ENCODE peak calls at places on chromosome 14, in four cellular contexts. C is PC-9, Z is upper lobe of left lung, O is H9. K is an unnamed sample.

GRCh38 chr14:99317231-99318090 is 45.5 kb upstream of the BCL11B start:
- DNase-seq in O (no peak), C (no peak), Z (no peak), K (no peak)

GRCh38 chr14:56528927-56529326 is 50.7 kb upstream of the TMEM260 start:
- DNase-seq in Z (no peak), C (no peak), O (no peak), K (no peak)

GRCh38 chr14:66117600-66117999 is 368.6 kb upstream of the CCDC196 start:
- DNase-seq in C (peak; percentile 83), O (no peak), Z (no peak), K (no peak)

GRCh38 chr14:20428802-20429201 is 7.2 kb downstream of the KLHL33 start:
- DNase-seq in C (no peak), Z (no peak), O (no peak), K (no peak)

GRCh38 chr14:23399591-23399990 is 8.5 kb downstream of the MYH6 start:
- DNase-seq in Z (no peak), O (no peak), C (no peak), K (no peak)

GRCh38 chr14:75381642-75382041 is 46.2 kb upstream of the JDP2 start:
- DNase-seq in Z (no peak), C (no peak), O (no peak), K (no peak)

GRCh38 chr14:73753043-73753886 is 39.1 kb upstream of the PNMA1 start:
- DNase-seq in C (no peak), O (peak; percentile 27), Z (peak; percentile 70), K (no peak)

GRCh38 chr14:75769047-75769685 is 108.1 kb downstream of the TTLL5 start:
- DNase-seq in Z (no peak), C (no peak), O (no peak), K (no peak)

GRCh38 chr14:53915364-53916014 is 41.1 kb downstream of the BMP4 start:
- DNase-seq in C (no peak), O (no peak), Z (no peak), K (no peak)

GRCh38 chr14:54722791-54723432 is 156.0 kb downstream of the SAMD4A start:
- DNase-seq in O (no peak), C (no peak), Z (no peak), K (no peak)

GRCh38 chr14:103543140-103543539 is 14.1 kb downstream of the TRMT61A start:
- DNase-seq in O (no peak), Z (no peak), C (peak; percentile 63), K (no peak)

GRCh38 chr14:71399057-71399487 is 491.8 kb downstream of the PCNX1 start:
- DNase-seq in O (no peak), Z (no peak), C (no peak), K (no peak)

GRCh38 chr14:23095196-23096108 is at the start of gene C14orf119:
- DNase-seq in C (peak; percentile 96), Z (peak; percentile 99), O (peak; percentile 99), K (peak; percentile 77)

GRCh38 chr14:34018564-34019244 is 67.8 kb upstream of the EGLN3 start:
- DNase-seq in Z (no peak), O (no peak), C (no peak), K (no peak)

GRCh38 chr14:22002860-22003284 is 329.3 kb upstream of the OR4E1 start:
- DNase-seq in Z (no peak), O (peak; percentile 69), C (no peak), K (no peak)
- TF ChIP-seq CTCF in Z (peak; percentile 21), O (peak; percentile 92), C (peak; percentile 45), K (no peak)

GRCh38 chr14:102086972-102087761 is at the start of gene HSP90AA1:
- DNase-seq in O (peak; percentile 90), C (peak; percentile 88), Z (peak; percentile 91), K (peak; percentile 95)
- TF ChIP-seq CTCF in O (no peak), C (peak; percentile 28), Z (no peak), K (no peak)

DNA sequence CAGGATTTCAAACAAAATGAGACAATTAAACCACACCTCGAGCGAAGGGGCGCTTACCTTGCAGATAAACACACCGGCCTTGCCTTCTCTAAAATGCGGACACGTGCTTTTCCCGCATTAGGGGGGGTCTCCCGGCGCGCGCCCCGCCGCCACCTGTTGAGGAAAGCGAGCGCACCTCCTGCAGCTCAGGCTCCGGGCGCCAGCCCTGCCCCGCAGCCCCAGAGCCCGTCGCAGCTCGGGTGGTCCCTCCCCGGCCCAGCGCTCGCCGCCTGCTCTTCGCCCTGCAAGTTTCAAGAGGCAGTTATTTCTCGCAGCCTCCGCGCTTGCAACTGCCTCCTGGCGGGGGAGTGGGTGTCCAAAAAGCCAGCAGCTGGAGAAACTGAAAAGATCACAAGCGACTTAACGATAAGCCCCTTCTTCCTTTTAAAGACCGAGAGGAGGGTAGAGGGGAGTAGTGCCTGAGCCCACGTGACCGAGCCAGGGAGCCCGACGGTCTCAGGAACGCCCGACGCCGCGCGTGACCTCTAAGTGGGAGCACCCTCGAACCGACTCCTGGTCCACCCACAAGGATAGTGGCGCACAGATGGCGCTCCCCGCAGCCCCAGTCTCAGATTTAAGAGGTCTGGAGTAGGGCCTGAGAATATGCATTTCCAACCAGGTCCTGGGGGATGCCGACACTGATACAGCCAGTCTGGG is at the start of gene ESR2:
- DNase-seq in Z (peak; percentile 44), C (no peak), O (peak; percentile 56), K (peak; percentile 60)
- TF ChIP-seq CTCF in Z (no peak), C (no peak), O (peak; percentile 28), K (no peak)

GRCh38 chr14:50058112-50058511 is 58.3 kb downstream of the VCPKMT start:
- DNase-seq in O (no peak), Z (no peak), C (no peak), K (no peak)

GRCh38 chr14:50056457-50056856 is 59.9 kb downstream of the VCPKMT start:
- DNase-seq in O (no peak), Z (no peak), C (no peak), K (no peak)

GRCh38 chr14:50053935-50054334 is 62.4 kb downstream of the VCPKMT start:
- DNase-seq in O (no peak), Z (no peak), C (no peak), K (no peak)

GRCh38 chr14:50057331-50057730 is 59.0 kb downstream of the VCPKMT start:
- DNase-seq in C (no peak), Z (no peak), O (no peak), K (no peak)

DNA sequence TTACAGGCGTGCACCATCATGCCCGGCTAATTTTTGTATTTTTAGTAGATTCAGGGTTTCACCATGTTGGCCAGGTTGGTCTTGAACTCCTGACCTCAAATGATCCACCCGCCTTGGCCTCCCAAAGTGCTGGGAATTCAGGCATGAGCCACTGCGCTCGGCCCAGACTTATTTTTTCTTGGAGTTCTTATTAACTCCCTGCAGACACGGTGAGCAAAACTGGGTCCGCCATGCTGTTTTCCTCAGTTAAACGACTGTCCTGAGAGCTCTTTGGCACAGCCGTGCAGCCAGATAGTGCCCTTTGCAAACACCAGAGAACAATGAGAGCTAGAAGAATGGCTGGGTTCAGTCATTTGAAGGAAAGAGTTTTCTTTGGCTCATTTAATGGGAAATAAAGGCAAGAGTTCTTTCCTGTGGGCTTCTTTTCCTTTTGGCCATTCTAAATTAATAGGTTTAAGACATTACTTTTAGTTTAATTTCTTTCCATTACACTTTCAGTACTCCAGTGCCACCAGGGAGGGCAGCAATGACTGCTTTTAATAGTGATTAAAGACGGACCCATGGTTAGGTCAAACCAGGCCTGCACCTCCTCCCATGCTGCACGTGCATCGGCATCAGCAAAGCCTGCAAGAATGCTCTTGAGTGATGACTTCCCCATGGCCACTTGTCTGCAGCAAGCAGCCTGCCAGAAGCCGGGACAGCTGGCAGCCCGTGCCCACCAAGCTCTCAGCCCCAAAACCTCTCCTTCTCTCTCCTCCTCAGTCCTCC is 60.7 kb downstream of the VCPKMT start:
- DNase-seq in C (no peak), O (no peak), Z (no peak), K (no peak)
- TF ChIP-seq CTCF in C (no peak), O (peak; percentile 34), Z (no peak), K (no peak)

GRCh38 chr14:85483037-85483436 is 46.9 kb upstream of the FLRT2 start:
- DNase-seq in O (no peak), C (no peak), Z (no peak), K (no peak)
- TF ChIP-seq CTCF in O (no peak), C (no peak), Z (no peak), K (no peak)

GRCh38 chr14:30160608-30161007 is 233.0 kb upstream of the PRKD1 start:
- DNase-seq in C (no peak), O (no peak), Z (no peak), K (no peak)
- TF ChIP-seq CTCF in C (no peak), O (no peak), Z (no peak), K (no peak)